ENCODE peak calls at places on chromosomes 2 and 18, in seven cellular contexts. Q is K562, J is SK-N-SH, V is GM12878, R is HepG2, O is HCT116, I is H1. S is an unnamed sample.
A peak's percentile ranks its signal among the peaks of the same experiment; 100 is the strongest.

GRCh38 chr18:48161911-48162698 is 231.6 kb upstream of the SMAD2 start:
- DNase-seq in Q (no peak), J (no peak), V (no peak), R (no peak), O (no peak), I (no peak), S (no peak)

GRCh38 chr2:19900536-19901200 is 1.1 kb downstream of the TTC32 start:
- DNase-seq in Q (no peak), J (peak; percentile 11), V (no peak), R (peak; percentile 24), O (no peak), I (no peak), S (no peak)

GRCh38 chr2:165572155-165572554 is 102.7 kb downstream of the CSRNP3 start:
- DNase-seq in Q (no peak), J (peak; percentile 35), V (no peak), R (no peak), O (no peak), I (no peak), S (no peak)

GRCh38 chr2:15160201-15160600 is 400.9 kb downstream of the NBAS start:
- DNase-seq in Q (no peak), J (no peak), V (no peak), R (no peak), O (no peak), I (no peak), S (no peak)

GRCh38 chr2:216450784-216451183 is 38.5 kb downstream of the SMARCAL1 start:
- DNase-seq in Q (no peak), J (no peak), V (no peak), R (no peak), O (no peak), I (no peak), S (no peak)

GRCh38 chr2:206692971-206693370 is 25.2 kb downstream of the DYTN start:
- DNase-seq in Q (no peak), J (no peak), V (no peak), R (no peak), O (no peak), I (no peak), S (no peak)

GRCh38 chr18:76958692-76959341 is 136.5 kb downstream of the ZNF236 start:
- DNase-seq in Q (no peak), J (peak; percentile 75), V (no peak), R (no peak), O (no peak), I (no peak), S (no peak)

GRCh38 chr2:128451636-128452411 is 133.2 kb upstream of the HS6ST1 start:
- DNase-seq in Q (no peak), J (no peak), V (no peak), R (no peak), O (no peak), I (no peak), S (no peak)

GRCh38 chr18:34660572-34660971 is 49.5 kb upstream of the DTNA start:
- DNase-seq in Q (no peak), J (no peak), V (no peak), R (no peak), O (no peak), I (no peak), S (no peak)

GRCh38 chr2:211802611-211803010 is 736.0 kb downstream of the ERBB4 start:
- DNase-seq in Q (no peak), J (peak; percentile 10), V (no peak), R (no peak), O (no peak), I (no peak), S (no peak)

GRCh38 chr2:102114851-102115497 is 27.6 kb upstream of the IL1R1 start:
- DNase-seq in Q (no peak), J (no peak), V (no peak), R (peak; percentile 61), O (no peak), I (no peak), S (no peak)

GRCh38 chr2:133657591-133657990 is 89.3 kb upstream of the NCKAP5 start:
- DNase-seq in Q (no peak), J (no peak), V (no peak), R (no peak), O (no peak), I (no peak), S (no peak)

GRCh38 chr2:3466966-3467365 is 52.4 kb downstream of the ADI1 start:
- DNase-seq in Q (no peak), J (no peak), V (no peak), R (no peak), O (no peak), I (no peak), S (no peak)

GRCh38 chr2:25349397-25349796 is 7.7 kb upstream of the DNMT3A start:
- DNase-seq in Q (no peak), J (no peak), V (no peak), R (no peak), O (no peak), I (no peak), S (no peak)

GRCh38 chr2:8851811-8852560 is 14.6 kb upstream of the KIDINS220 start:
- DNase-seq in Q (peak; percentile 80), J (no peak), V (no peak), R (no peak), O (no peak), I (no peak), S (no peak)

GRCh38 chr18:36760598-36760997 is 68.2 kb downstream of the TPGS2 start:
- DNase-seq in Q (no peak), J (no peak), V (no peak), R (no peak), O (no peak), I (no peak), S (no peak)

GRCh38 chr2:65710779-65711295 is 278.4 kb upstream of the SPRED2 start:
- DNase-seq in Q (peak; percentile 28), J (no peak), V (no peak), R (peak; percentile 16), O (peak; percentile 48), I (peak; percentile 5), S (peak; percentile 52)

GRCh38 chr18:79506191-79507075 is 110.7 kb downstream of the NFATC1 start:
- DNase-seq in Q (no peak), J (no peak), V (no peak), R (no peak), O (no peak), I (no peak), S (no peak)

GRCh38 chr2:98511981-98512380 is 67.3 kb downstream of the INPP4A start:
- DNase-seq in Q (no peak), J (no peak), V (no peak), R (no peak), O (no peak), I (no peak), S (no peak)
- TF ChIP-seq JUND in Q (no peak), J (no peak), V (no peak), R (no peak), O (no peak), I (no peak), S (no peak)

GRCh38 chr2:63056309-63057065 is 5.9 kb downstream of the OTX1 start:
- DNase-seq in Q (no peak), J (peak; percentile 75), V (no peak), R (no peak), O (no peak), I (no peak), S (no peak)

GRCh38 chr2:63054812-63055509 is 4.3 kb downstream of the OTX1 start:
- DNase-seq in Q (no peak), J (peak; percentile 57), V (no peak), R (no peak), O (no peak), I (no peak), S (no peak)

GRCh38 chr2:63053889-63054725 is 3.5 kb downstream of the OTX1 start:
- DNase-seq in Q (no peak), J (peak; percentile 63), V (no peak), R (no peak), O (no peak), I (peak; percentile 80), S (no peak)

GRCh38 chr2:63057249-63058148 is 6.9 kb downstream of the OTX1 start:
- DNase-seq in Q (no peak), J (peak; percentile 27), V (no peak), R (no peak), O (no peak), I (no peak), S (no peak)

GRCh38 chr2:63055510-63056308 is 5.1 kb downstream of the OTX1 start:
- DNase-seq in Q (no peak), J (peak; percentile 71), V (no peak), R (no peak), O (no peak), I (no peak), S (no peak)
- TF ChIP-seq JUND in Q (no peak), J (no peak), V (no peak), R (no peak), O (no peak), I (no peak), S (no peak)

DNA sequence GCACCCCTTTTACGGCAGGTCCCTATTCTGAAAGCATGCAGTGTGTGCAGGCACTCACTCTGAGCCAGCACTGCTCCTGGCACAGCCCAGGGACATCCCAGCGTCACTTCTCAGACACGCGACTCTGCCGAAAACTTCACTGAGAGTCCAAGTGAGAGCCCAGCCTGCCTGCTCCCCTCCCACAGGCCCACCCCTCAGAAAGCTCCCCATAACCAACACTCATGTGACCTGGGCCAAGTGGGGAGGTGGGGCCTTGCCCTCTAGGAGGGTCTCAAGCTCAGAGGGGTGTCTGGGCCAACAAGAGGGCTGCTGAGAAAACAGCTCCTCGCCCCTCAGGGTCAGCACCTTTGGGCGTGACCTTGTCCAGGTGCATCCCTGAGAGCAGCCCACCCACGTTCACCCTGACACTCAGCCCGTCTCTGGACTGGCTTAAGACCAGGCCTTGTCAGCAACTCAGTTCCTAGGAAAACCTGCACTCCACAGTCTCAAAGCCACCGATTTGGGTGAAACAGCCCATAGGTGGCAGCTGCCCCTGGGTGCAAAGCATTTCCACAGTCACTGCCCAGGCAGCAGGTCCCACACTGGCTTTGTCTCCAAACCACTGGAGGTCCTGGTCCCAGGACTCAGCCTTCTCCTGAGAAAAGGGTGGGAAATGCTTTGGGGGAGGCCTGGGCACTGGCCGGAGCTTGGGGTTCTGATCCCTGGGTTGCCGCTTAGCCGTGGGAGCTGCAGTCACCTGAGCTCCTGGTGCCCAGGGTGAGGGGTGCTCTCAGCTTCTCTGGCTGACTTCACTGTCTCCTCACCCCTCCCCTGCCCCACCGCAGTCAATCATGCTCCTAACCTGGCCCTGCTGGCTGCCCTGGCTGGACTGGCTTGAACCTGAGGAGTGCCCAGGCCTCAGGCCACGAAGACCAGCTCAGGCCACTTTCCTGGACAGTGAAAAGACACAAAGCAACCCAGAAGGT is 209.6 kb downstream of the HDAC4 start:
- DNase-seq in Q (no peak), J (no peak), V (no peak), R (no peak), O (no peak), I (no peak), S (peak; percentile 9)
- TF ChIP-seq JUND in Q (no peak), J (no peak), V (no peak), R (no peak), O (no peak), I (no peak), S (no peak)

GRCh38 chr18:50709215-50709614 is 110.6 kb downstream of the MRO start:
- DNase-seq in Q (no peak), J (no peak), V (no peak), R (no peak), O (no peak), I (no peak), S (no peak)
- TF ChIP-seq JUND in Q (no peak), J (no peak), V (no peak), R (no peak), O (no peak), I (no peak), S (no peak)

GRCh38 chr2:58629720-58630119 is 388.6 kb upstream of the FANCL start:
- DNase-seq in Q (no peak), J (no peak), V (no peak), R (no peak), O (no peak), I (no peak), S (no peak)
- TF ChIP-seq JUND in Q (no peak), J (no peak), V (no peak), R (no peak), O (no peak), I (no peak), S (no peak)

S was measured in T47D.